ENCODE peak calls at places on chromosomes 6 and 20, in five cellular contexts. One of them, this sample, is unnamed.

GRCh38 chr6:6002809-6003333 is 3.9 kb downstream of the NRN1 start:
- DNase-seq in left cardiac atrium: no peak
- DNase-seq in HEK293T: no peak
- DNase-seq in stimulated activated CD8-positive, alpha-beta memory T cell treated with anti-CD3 and anti-CD28 coated beads, Interleukin-2, amount 100 ng/mL, for 48 hours: no peak
- DNase-seq in activated CD4-positive, alpha-beta memory T cell treated with anti-CD3 and anti-CD28 coated beads, Interleukin-2, amount 10 ng/mL, durations not matched to agents 7 days and 5 days: no peak
- DNase-seq in this sample: no peak

GRCh38 chr6:36346486-36346885 is 9.8 kb upstream of the BNIP5 start:
- DNase-seq in left cardiac atrium: no peak
- DNase-seq in HEK293T: no peak
- DNase-seq in stimulated activated CD8-positive, alpha-beta memory T cell treated with anti-CD3 and anti-CD28 coated beads, Interleukin-2, amount 100 ng/mL, for 48 hours: no peak
- DNase-seq in activated CD4-positive, alpha-beta memory T cell treated with anti-CD3 and anti-CD28 coated beads, Interleukin-2, amount 10 ng/mL, durations not matched to agents 7 days and 5 days: no peak
- DNase-seq in this sample: no peak

GRCh38 chr6:133952815-133953633 is at the start of gene TBPL1:
- DNase-seq in left cardiac atrium: peak; percentile 97
- DNase-seq in HEK293T: peak; percentile 97
- DNase-seq in stimulated activated CD8-positive, alpha-beta memory T cell treated with anti-CD3 and anti-CD28 coated beads, Interleukin-2, amount 100 ng/mL, for 48 hours: peak; percentile 87
- DNase-seq in activated CD4-positive, alpha-beta memory T cell treated with anti-CD3 and anti-CD28 coated beads, Interleukin-2, amount 10 ng/mL, durations not matched to agents 7 days and 5 days: peak; percentile 88
- DNase-seq in this sample: peak; percentile 98

GRCh38 chr6:157201083-157201482 is 122.2 kb downstream of the TMEM242 start:
- DNase-seq in left cardiac atrium: no peak
- DNase-seq in HEK293T: no peak
- DNase-seq in stimulated activated CD8-positive, alpha-beta memory T cell treated with anti-CD3 and anti-CD28 coated beads, Interleukin-2, amount 100 ng/mL, for 48 hours: no peak
- DNase-seq in activated CD4-positive, alpha-beta memory T cell treated with anti-CD3 and anti-CD28 coated beads, Interleukin-2, amount 10 ng/mL, durations not matched to agents 7 days and 5 days: no peak
- DNase-seq in this sample: no peak

GRCh38 chr6:27791182-27791939 is 120.8 kb downstream of the OR2B2 start:
- DNase-seq in left cardiac atrium: peak; percentile 58
- DNase-seq in HEK293T: peak; percentile 54
- DNase-seq in stimulated activated CD8-positive, alpha-beta memory T cell treated with anti-CD3 and anti-CD28 coated beads, Interleukin-2, amount 100 ng/mL, for 48 hours: no peak
- DNase-seq in activated CD4-positive, alpha-beta memory T cell treated with anti-CD3 and anti-CD28 coated beads, Interleukin-2, amount 10 ng/mL, durations not matched to agents 7 days and 5 days: no peak
- DNase-seq in this sample: peak; percentile 76

GRCh38 chr6:169098136-169098535 is 155.5 kb downstream of the THBS2 start:
- DNase-seq in left cardiac atrium: no peak
- DNase-seq in HEK293T: no peak
- DNase-seq in stimulated activated CD8-positive, alpha-beta memory T cell treated with anti-CD3 and anti-CD28 coated beads, Interleukin-2, amount 100 ng/mL, for 48 hours: no peak
- DNase-seq in activated CD4-positive, alpha-beta memory T cell treated with anti-CD3 and anti-CD28 coated beads, Interleukin-2, amount 10 ng/mL, durations not matched to agents 7 days and 5 days: no peak
- DNase-seq in this sample: no peak

GRCh38 chr20:40564997-40565680 is 123.9 kb downstream of the MAFB start:
- DNase-seq in left cardiac atrium: no peak
- DNase-seq in HEK293T: no peak
- DNase-seq in stimulated activated CD8-positive, alpha-beta memory T cell treated with anti-CD3 and anti-CD28 coated beads, Interleukin-2, amount 100 ng/mL, for 48 hours: no peak
- DNase-seq in activated CD4-positive, alpha-beta memory T cell treated with anti-CD3 and anti-CD28 coated beads, Interleukin-2, amount 10 ng/mL, durations not matched to agents 7 days and 5 days: no peak
- DNase-seq in this sample: no peak

GRCh38 chr6:11414564-11414963 is 123.0 kb upstream of the TMEM170B start:
- DNase-seq in left cardiac atrium: no peak
- DNase-seq in HEK293T: no peak
- DNase-seq in stimulated activated CD8-positive, alpha-beta memory T cell treated with anti-CD3 and anti-CD28 coated beads, Interleukin-2, amount 100 ng/mL, for 48 hours: no peak
- DNase-seq in activated CD4-positive, alpha-beta memory T cell treated with anti-CD3 and anti-CD28 coated beads, Interleukin-2, amount 10 ng/mL, durations not matched to agents 7 days and 5 days: peak; percentile 76
- DNase-seq in this sample: no peak

GRCh38 chr20:60481051-60481741 is 523.0 kb downstream of the CDH26 start:
- DNase-seq in left cardiac atrium: no peak
- DNase-seq in HEK293T: no peak
- DNase-seq in stimulated activated CD8-positive, alpha-beta memory T cell treated with anti-CD3 and anti-CD28 coated beads, Interleukin-2, amount 100 ng/mL, for 48 hours: no peak
- DNase-seq in activated CD4-positive, alpha-beta memory T cell treated with anti-CD3 and anti-CD28 coated beads, Interleukin-2, amount 10 ng/mL, durations not matched to agents 7 days and 5 days: no peak
- DNase-seq in this sample: no peak

GRCh38 chr20:62128499-62128898 is 6.2 kb downstream of the LSM14B start:
- DNase-seq in left cardiac atrium: no peak
- DNase-seq in HEK293T: no peak
- DNase-seq in stimulated activated CD8-positive, alpha-beta memory T cell treated with anti-CD3 and anti-CD28 coated beads, Interleukin-2, amount 100 ng/mL, for 48 hours: no peak
- DNase-seq in activated CD4-positive, alpha-beta memory T cell treated with anti-CD3 and anti-CD28 coated beads, Interleukin-2, amount 10 ng/mL, durations not matched to agents 7 days and 5 days: no peak
- DNase-seq in this sample: no peak

GRCh38 chr6:153103256-153103655 is 27.8 kb downstream of the RGS17 start:
- DNase-seq in left cardiac atrium: peak; percentile 31
- DNase-seq in HEK293T: no peak
- DNase-seq in stimulated activated CD8-positive, alpha-beta memory T cell treated with anti-CD3 and anti-CD28 coated beads, Interleukin-2, amount 100 ng/mL, for 48 hours: no peak
- DNase-seq in activated CD4-positive, alpha-beta memory T cell treated with anti-CD3 and anti-CD28 coated beads, Interleukin-2, amount 10 ng/mL, durations not matched to agents 7 days and 5 days: no peak
- DNase-seq in this sample: no peak

GRCh38 chr20:3235661-3236324 is 3.2 kb downstream of the SLC4A11 start:
- DNase-seq in left cardiac atrium: no peak
- DNase-seq in HEK293T: no peak
- DNase-seq in stimulated activated CD8-positive, alpha-beta memory T cell treated with anti-CD3 and anti-CD28 coated beads, Interleukin-2, amount 100 ng/mL, for 48 hours: no peak
- DNase-seq in activated CD4-positive, alpha-beta memory T cell treated with anti-CD3 and anti-CD28 coated beads, Interleukin-2, amount 10 ng/mL, durations not matched to agents 7 days and 5 days: no peak
- DNase-seq in this sample: no peak

GRCh38 chr20:15673206-15673605 is 900.0 kb downstream of the KIF16B start:
- DNase-seq in left cardiac atrium: no peak
- DNase-seq in HEK293T: no peak
- DNase-seq in stimulated activated CD8-positive, alpha-beta memory T cell treated with anti-CD3 and anti-CD28 coated beads, Interleukin-2, amount 100 ng/mL, for 48 hours: no peak
- DNase-seq in activated CD4-positive, alpha-beta memory T cell treated with anti-CD3 and anti-CD28 coated beads, Interleukin-2, amount 10 ng/mL, durations not matched to agents 7 days and 5 days: no peak
- DNase-seq in this sample: no peak

GRCh38 chr6:143222758-143223334 is 162.2 kb downstream of the AIG1 start:
- DNase-seq in left cardiac atrium: no peak
- DNase-seq in HEK293T: no peak
- DNase-seq in stimulated activated CD8-positive, alpha-beta memory T cell treated with anti-CD3 and anti-CD28 coated beads, Interleukin-2, amount 100 ng/mL, for 48 hours: no peak
- DNase-seq in activated CD4-positive, alpha-beta memory T cell treated with anti-CD3 and anti-CD28 coated beads, Interleukin-2, amount 10 ng/mL, durations not matched to agents 7 days and 5 days: no peak
- DNase-seq in this sample: no peak

GRCh38 chr6:11918739-11919605 is 93.1 kb upstream of the HIVEP1 start:
- DNase-seq in left cardiac atrium: no peak
- DNase-seq in HEK293T: no peak
- DNase-seq in stimulated activated CD8-positive, alpha-beta memory T cell treated with anti-CD3 and anti-CD28 coated beads, Interleukin-2, amount 100 ng/mL, for 48 hours: no peak
- DNase-seq in activated CD4-positive, alpha-beta memory T cell treated with anti-CD3 and anti-CD28 coated beads, Interleukin-2, amount 10 ng/mL, durations not matched to agents 7 days and 5 days: no peak
- DNase-seq in this sample: peak; percentile 75

GRCh38 chr6:160042014-160042773 is 73.3 kb downstream of the IGF2R start:
- DNase-seq in left cardiac atrium: no peak
- DNase-seq in HEK293T: no peak
- DNase-seq in stimulated activated CD8-positive, alpha-beta memory T cell treated with anti-CD3 and anti-CD28 coated beads, Interleukin-2, amount 100 ng/mL, for 48 hours: no peak
- DNase-seq in activated CD4-positive, alpha-beta memory T cell treated with anti-CD3 and anti-CD28 coated beads, Interleukin-2, amount 10 ng/mL, durations not matched to agents 7 days and 5 days: no peak
- DNase-seq in this sample: no peak

This sample was measured in retina.